ENCODE peak calls at places on chromosome 1, in nine cellular contexts. One of them, this sample, is unnamed.

GRCh38 chr1:177928194-177928593 is 41.7 kb downstream of the SEC16B start:
- DNase-seq in aorta: no peak
- DNase-seq in body of pancreas: no peak
- DNase-seq in astrocyte: peak; percentile 41
- DNase-seq in left lung: no peak
- DNase-seq in psoas muscle: no peak
- DNase-seq in neuronal stem cell: peak; percentile 21
- DNase-seq in pancreas: no peak
- DNase-seq in breast epithelium: no peak
- DNase-seq in this sample: no peak

GRCh38 chr1:23101891-23102688 is 66.6 kb downstream of the LUZP1 start:
- DNase-seq in aorta: no peak
- DNase-seq in body of pancreas: no peak
- DNase-seq in astrocyte: peak; percentile 43
- DNase-seq in left lung: no peak
- DNase-seq in psoas muscle: no peak
- DNase-seq in neuronal stem cell: no peak
- DNase-seq in pancreas: no peak
- DNase-seq in breast epithelium: no peak
- DNase-seq in this sample: no peak

GRCh38 chr1:162627662-162628296 is 4.5 kb upstream of the DDR2 start:
- DNase-seq in aorta: no peak
- DNase-seq in body of pancreas: no peak
- DNase-seq in astrocyte: no peak
- DNase-seq in left lung: no peak
- DNase-seq in psoas muscle: no peak
- DNase-seq in neuronal stem cell: no peak
- DNase-seq in pancreas: no peak
- DNase-seq in breast epithelium: no peak
- DNase-seq in this sample: no peak

GRCh38 chr1:21635138-21635535 is 34.0 kb downstream of the RAP1GAP start:
- DNase-seq in aorta: no peak
- DNase-seq in body of pancreas: no peak
- DNase-seq in astrocyte: no peak
- DNase-seq in left lung: no peak
- DNase-seq in psoas muscle: no peak
- DNase-seq in neuronal stem cell: no peak
- DNase-seq in pancreas: no peak
- DNase-seq in breast epithelium: no peak
- DNase-seq in this sample: no peak

GRCh38 chr1:107669996-107670395 is 295.0 kb downstream of the VAV3 start:
- DNase-seq in aorta: no peak
- DNase-seq in body of pancreas: peak; percentile 70
- DNase-seq in astrocyte: peak; percentile 59
- DNase-seq in left lung: no peak
- DNase-seq in psoas muscle: no peak
- DNase-seq in neuronal stem cell: no peak
- DNase-seq in pancreas: peak; percentile 44
- DNase-seq in breast epithelium: peak; percentile 73
- DNase-seq in this sample: peak; percentile 65

GRCh38 chr1:41492341-41492848 is 7.9 kb upstream of the EDN2 start:
- DNase-seq in aorta: no peak
- DNase-seq in body of pancreas: no peak
- DNase-seq in astrocyte: no peak
- DNase-seq in left lung: peak; percentile 72
- DNase-seq in psoas muscle: peak; percentile 60
- DNase-seq in neuronal stem cell: no peak
- DNase-seq in pancreas: no peak
- DNase-seq in breast epithelium: no peak
- DNase-seq in this sample: peak; percentile 52

GRCh38 chr1:50978144-50978851 is 8.3 kb downstream of the CDKN2C start:
- DNase-seq in aorta: peak; percentile 86
- DNase-seq in body of pancreas: peak; percentile 85
- DNase-seq in astrocyte: no peak
- DNase-seq in left lung: peak; percentile 89
- DNase-seq in psoas muscle: peak; percentile 89
- DNase-seq in neuronal stem cell: no peak
- DNase-seq in pancreas: peak; percentile 79
- DNase-seq in breast epithelium: no peak
- DNase-seq in this sample: peak; percentile 81

GRCh38 chr1:224851210-224851849 is 78.1 kb upstream of the DNAH14 start:
- DNase-seq in aorta: peak; percentile 77
- DNase-seq in body of pancreas: peak; percentile 74
- DNase-seq in astrocyte: peak; percentile 16
- DNase-seq in left lung: peak; percentile 70
- DNase-seq in psoas muscle: peak; percentile 73
- DNase-seq in neuronal stem cell: peak; percentile 38
- DNase-seq in pancreas: peak; percentile 49
- DNase-seq in breast epithelium: peak; percentile 61
- DNase-seq in this sample: no peak

GRCh38 chr1:226002667-226003501 is 3.7 kb upstream of the SDE2 start:
- DNase-seq in aorta: no peak
- DNase-seq in body of pancreas: peak; percentile 83
- DNase-seq in astrocyte: peak; percentile 10
- DNase-seq in left lung: no peak
- DNase-seq in psoas muscle: peak; percentile 75
- DNase-seq in neuronal stem cell: peak; percentile 62
- DNase-seq in pancreas: peak; percentile 58
- DNase-seq in breast epithelium: no peak
- DNase-seq in this sample: peak; percentile 85

GRCh38 chr1:226001088-226001487 is 1.9 kb upstream of the SDE2 start:
- DNase-seq in aorta: no peak
- DNase-seq in body of pancreas: peak; percentile 39
- DNase-seq in astrocyte: no peak
- DNase-seq in left lung: no peak
- DNase-seq in psoas muscle: no peak
- DNase-seq in neuronal stem cell: no peak
- DNase-seq in pancreas: no peak
- DNase-seq in breast epithelium: no peak
- DNase-seq in this sample: no peak

GRCh38 chr1:225999912-226000337 is 782 bp upstream of the SDE2 start:
- DNase-seq in aorta: no peak
- DNase-seq in body of pancreas: peak; percentile 70
- DNase-seq in astrocyte: peak; percentile 5
- DNase-seq in left lung: no peak
- DNase-seq in psoas muscle: no peak
- DNase-seq in neuronal stem cell: no peak
- DNase-seq in pancreas: no peak
- DNase-seq in breast epithelium: no peak
- DNase-seq in this sample: no peak

GRCh38 chr1:226003502-226004170 is 4.5 kb upstream of the SDE2 start:
- DNase-seq in aorta: no peak
- DNase-seq in body of pancreas: no peak
- DNase-seq in astrocyte: no peak
- DNase-seq in left lung: no peak
- DNase-seq in psoas muscle: no peak
- DNase-seq in neuronal stem cell: no peak
- DNase-seq in pancreas: no peak
- DNase-seq in breast epithelium: no peak
- DNase-seq in this sample: no peak

GRCh38 chr1:226001852-226002666 is 2.9 kb upstream of the SDE2 start:
- DNase-seq in aorta: no peak
- DNase-seq in body of pancreas: peak; percentile 95
- DNase-seq in astrocyte: no peak
- DNase-seq in left lung: no peak
- DNase-seq in psoas muscle: peak; percentile 64
- DNase-seq in neuronal stem cell: no peak
- DNase-seq in pancreas: peak; percentile 82
- DNase-seq in breast epithelium: no peak
- DNase-seq in this sample: peak; percentile 75
- H3K4me1 ChIP-seq in aorta: no peaks in the 10 kb centered on the region
- H3K4me1 ChIP-seq in body of pancreas: peaks cover 48% of the 10 kb centered on the region
- H3K4me1 ChIP-seq in astrocyte: peaks cover 11% of the 10 kb centered on the region
- H3K4me1 ChIP-seq in left lung: peaks cover 60% of the 10 kb centered on the region
- H3K4me1 ChIP-seq in psoas muscle: peaks cover 19% of the 10 kb centered on the region
- H3K4me1 ChIP-seq in neuronal stem cell: peaks cover 17% of the 10 kb centered on the region
- H3K4me1 ChIP-seq in pancreas: peaks cover 39% of the 10 kb centered on the region
- H3K4me1 ChIP-seq in breast epithelium: peaks cover 4% of the 10 kb centered on the region
- H3K4me1 ChIP-seq in this sample: peaks cover 5% of the 10 kb centered on the region

GRCh38 chr1:156108057-156108456 is 6.5 kb upstream of the LMNA start:
- DNase-seq in aorta: no peak
- DNase-seq in body of pancreas: no peak
- DNase-seq in astrocyte: no peak
- DNase-seq in left lung: no peak
- DNase-seq in psoas muscle: no peak
- DNase-seq in neuronal stem cell: no peak
- DNase-seq in pancreas: no peak
- DNase-seq in breast epithelium: no peak
- DNase-seq in this sample: no peak

GRCh38 chr1:156104861-156105546 is 9.5 kb upstream of the LMNA start:
- DNase-seq in aorta: peak; percentile 82
- DNase-seq in body of pancreas: no peak
- DNase-seq in astrocyte: no peak
- DNase-seq in left lung: no peak
- DNase-seq in psoas muscle: no peak
- DNase-seq in neuronal stem cell: no peak
- DNase-seq in pancreas: no peak
- DNase-seq in breast epithelium: no peak
- DNase-seq in this sample: no peak

GRCh38 chr1:156108664-156109241 is 5.8 kb upstream of the LMNA start:
- DNase-seq in aorta: no peak
- DNase-seq in body of pancreas: no peak
- DNase-seq in astrocyte: no peak
- DNase-seq in left lung: no peak
- DNase-seq in psoas muscle: no peak
- DNase-seq in neuronal stem cell: no peak
- DNase-seq in pancreas: no peak
- DNase-seq in breast epithelium: no peak
- DNase-seq in this sample: no peak

GRCh38 chr1:156104065-156104810 is 10.3 kb upstream of the LMNA start:
- DNase-seq in aorta: peak; percentile 94
- DNase-seq in body of pancreas: peak; percentile 81
- DNase-seq in astrocyte: peak; percentile 72
- DNase-seq in left lung: peak; percentile 85
- DNase-seq in psoas muscle: peak; percentile 80
- DNase-seq in neuronal stem cell: no peak
- DNase-seq in pancreas: peak; percentile 73
- DNase-seq in breast epithelium: peak; percentile 92
- DNase-seq in this sample: peak; percentile 96

DNA sequence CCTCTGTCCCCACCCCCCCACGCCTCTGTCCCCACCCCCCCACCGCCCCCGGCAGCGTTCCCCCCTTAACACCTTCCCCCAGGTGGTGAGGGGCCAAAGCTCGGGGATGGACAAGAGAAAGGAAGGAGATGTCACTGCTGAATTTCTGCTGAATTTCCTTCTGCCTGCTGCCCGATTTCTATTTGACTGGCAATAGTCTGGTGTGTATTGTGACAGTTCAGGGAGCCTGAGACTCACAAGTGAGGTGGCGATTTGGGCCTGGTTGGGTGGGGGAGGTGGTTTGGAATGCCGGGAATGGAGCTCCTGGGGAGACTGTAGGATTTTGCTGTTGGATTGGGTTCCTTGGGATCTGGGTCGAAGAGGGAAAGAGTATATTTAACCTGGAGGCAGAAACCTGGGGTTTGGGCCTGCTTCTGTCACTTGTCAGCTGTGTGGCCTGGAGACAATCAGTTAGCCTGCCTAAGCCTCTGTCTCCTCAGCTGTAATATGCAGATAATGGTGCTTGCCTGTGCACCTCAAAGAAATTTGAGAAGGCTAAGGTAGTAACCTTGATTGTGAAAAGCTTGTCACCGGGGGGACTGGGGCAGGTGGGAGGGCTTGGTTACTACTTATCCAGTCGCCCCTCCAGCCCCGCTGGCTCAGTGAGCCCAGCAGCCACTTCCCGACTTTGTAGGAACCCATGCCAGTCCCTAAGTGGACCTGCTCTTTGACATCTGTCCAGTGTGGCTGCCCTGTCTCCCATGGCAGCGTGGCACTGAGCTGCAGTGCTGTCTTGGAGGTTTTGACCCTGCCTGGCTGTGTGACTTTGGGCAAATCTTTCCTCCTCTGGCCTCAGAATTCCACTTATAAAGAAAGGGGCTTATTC is 7.7 kb upstream of the LMNA start:
- DNase-seq in aorta: peak; percentile 82
- DNase-seq in body of pancreas: peak; percentile 54
- DNase-seq in astrocyte: no peak
- DNase-seq in left lung: no peak
- DNase-seq in psoas muscle: no peak
- DNase-seq in neuronal stem cell: no peak
- DNase-seq in pancreas: no peak
- DNase-seq in breast epithelium: no peak
- DNase-seq in this sample: no peak
- H3K4me1 ChIP-seq in aorta: no peaks in the 10 kb centered on the region
- H3K4me1 ChIP-seq in body of pancreas: peaks cover 43% of the 10 kb centered on the region
- H3K4me1 ChIP-seq in astrocyte: peaks cover 54% of the 10 kb centered on the region
- H3K4me1 ChIP-seq in left lung: peaks cover 55% of the 10 kb centered on the region
- H3K4me1 ChIP-seq in psoas muscle: peaks cover 57% of the 10 kb centered on the region
- H3K4me1 ChIP-seq in neuronal stem cell: peaks cover 38% of the 10 kb centered on the region
- H3K4me1 ChIP-seq in pancreas: peaks cover 18% of the 10 kb centered on the region
- H3K4me1 ChIP-seq in breast epithelium: peaks cover 35% of the 10 kb centered on the region
- H3K4me1 ChIP-seq in this sample: peaks cover 26% of the 10 kb centered on the region

GRCh38 chr1:32257227-32257508 is 6.1 kb downstream of the LCK start:
- DNase-seq in aorta: no peak
- DNase-seq in body of pancreas: no peak
- DNase-seq in astrocyte: no peak
- DNase-seq in left lung: no peak
- DNase-seq in psoas muscle: no peak
- DNase-seq in neuronal stem cell: no peak
- DNase-seq in pancreas: no peak
- DNase-seq in breast epithelium: no peak
- DNase-seq in this sample: no peak
- H3K4me1 ChIP-seq in aorta: no peaks in the 10 kb centered on the region
- H3K4me1 ChIP-seq in body of pancreas: no peaks in the 10 kb centered on the region
- H3K4me1 ChIP-seq in astrocyte: no peaks in the 10 kb centered on the region
- H3K4me1 ChIP-seq in left lung: peaks cover 2% of the 10 kb centered on the region
- H3K4me1 ChIP-seq in psoas muscle: no peaks in the 10 kb centered on the region
- H3K4me1 ChIP-seq in neuronal stem cell: no peaks in the 10 kb centered on the region
- H3K4me1 ChIP-seq in pancreas: no peaks in the 10 kb centered on the region
- H3K4me1 ChIP-seq in breast epithelium: no peaks in the 10 kb centered on the region
- H3K4me1 ChIP-seq in this sample: peaks cover 7% of the 10 kb centered on the region

GRCh38 chr1:205499789-205500188 is 4.7 kb upstream of the CDK18 start:
- DNase-seq in aorta: no peak
- DNase-seq in body of pancreas: no peak
- DNase-seq in astrocyte: no peak
- DNase-seq in left lung: no peak
- DNase-seq in psoas muscle: no peak
- DNase-seq in neuronal stem cell: no peak
- DNase-seq in pancreas: no peak
- DNase-seq in breast epithelium: no peak
- DNase-seq in this sample: no peak

GRCh38 chr1:205504311-205505075 is at the start of gene CDK18:
- DNase-seq in aorta: peak; percentile 91
- DNase-seq in body of pancreas: peak; percentile 93
- DNase-seq in astrocyte: no peak
- DNase-seq in left lung: peak; percentile 90
- DNase-seq in psoas muscle: peak; percentile 74
- DNase-seq in neuronal stem cell: peak; percentile 49
- DNase-seq in pancreas: peak; percentile 90
- DNase-seq in breast epithelium: peak; percentile 69
- DNase-seq in this sample: peak; percentile 97

GRCh38 chr1:205500240-205501218 is 3.9 kb upstream of the CDK18 start:
- DNase-seq in aorta: no peak
- DNase-seq in body of pancreas: peak; percentile 24
- DNase-seq in astrocyte: peak; percentile 44
- DNase-seq in left lung: no peak
- DNase-seq in psoas muscle: peak; percentile 47
- DNase-seq in neuronal stem cell: no peak
- DNase-seq in pancreas: no peak
- DNase-seq in breast epithelium: no peak
- DNase-seq in this sample: no peak

GRCh38 chr1:205502992-205503391 is 1.5 kb upstream of the CDK18 start:
- DNase-seq in aorta: no peak
- DNase-seq in body of pancreas: no peak
- DNase-seq in astrocyte: no peak
- DNase-seq in left lung: no peak
- DNase-seq in psoas muscle: no peak
- DNase-seq in neuronal stem cell: no peak
- DNase-seq in pancreas: no peak
- DNase-seq in breast epithelium: no peak
- DNase-seq in this sample: no peak

GRCh38 chr1:205502111-205502810 is 2.2 kb upstream of the CDK18 start:
- DNase-seq in aorta: no peak
- DNase-seq in body of pancreas: no peak
- DNase-seq in astrocyte: no peak
- DNase-seq in left lung: no peak
- DNase-seq in psoas muscle: no peak
- DNase-seq in neuronal stem cell: no peak
- DNase-seq in pancreas: no peak
- DNase-seq in breast epithelium: no peak
- DNase-seq in this sample: no peak
- H3K4me1 ChIP-seq in aorta: no peaks in the 10 kb centered on the region
- H3K4me1 ChIP-seq in body of pancreas: peaks cover 25% of the 10 kb centered on the region
- H3K4me1 ChIP-seq in astrocyte: peaks cover 5% of the 10 kb centered on the region
- H3K4me1 ChIP-seq in left lung: peaks cover 12% of the 10 kb centered on the region
- H3K4me1 ChIP-seq in psoas muscle: peaks cover 15% of the 10 kb centered on the region
- H3K4me1 ChIP-seq in neuronal stem cell: peaks cover 7% of the 10 kb centered on the region
- H3K4me1 ChIP-seq in pancreas: peaks cover 3% of the 10 kb centered on the region
- H3K4me1 ChIP-seq in breast epithelium: peaks cover 5% of the 10 kb centered on the region
- H3K4me1 ChIP-seq in this sample: peaks cover 8% of the 10 kb centered on the region

This sample was measured in kidney.